ENCODE peak calls at places on chromosome 4, in ten cellular contexts. One of them, this sample, is unnamed.
A peak's percentile ranks its signal among the peaks of the same experiment; 100 is the strongest.

GRCh38 chr4:141028024-141028529 is 105.2 kb downstream of the RNF150 start:
- DNase-seq in psoas muscle: no peak
- DNase-seq in thoracic aorta: no peak
- DNase-seq in esophagus squamous epithelium: no peak
- DNase-seq in fibroblast of pulmonary artery: peak; percentile 20
- DNase-seq in tibial artery: no peak
- DNase-seq in cardiac muscle cell: no peak
- DNase-seq in testis: no peak
- DNase-seq in brain microvascular endothelial cell: no peak
- DNase-seq in OCI-LY7: no peak
- DNase-seq in this sample: peak; percentile 94

GRCh38 chr4:43275779-43276178 is 383.3 kb downstream of the GRXCR1 start:
- DNase-seq in fibroblast of pulmonary artery: no peak
- DNase-seq in tibial artery: no peak
- DNase-seq in cardiac muscle cell: no peak
- DNase-seq in psoas muscle: no peak
- DNase-seq in brain microvascular endothelial cell: no peak
- DNase-seq in testis: no peak
- DNase-seq in esophagus squamous epithelium: no peak
- DNase-seq in OCI-LY7: no peak
- DNase-seq in thoracic aorta: no peak
- DNase-seq in this sample: no peak

GRCh38 chr4:120156115-120156718 is 89.6 kb upstream of the MAD2L1 start:
- DNase-seq in thoracic aorta: no peak
- DNase-seq in OCI-LY7: peak; percentile 81
- DNase-seq in cardiac muscle cell: peak; percentile 71
- DNase-seq in esophagus squamous epithelium: no peak
- DNase-seq in brain microvascular endothelial cell: peak; percentile 38
- DNase-seq in psoas muscle: no peak
- DNase-seq in tibial artery: no peak
- DNase-seq in testis: peak; percentile 23
- DNase-seq in fibroblast of pulmonary artery: peak; percentile 90
- DNase-seq in this sample: peak; percentile 21

GRCh38 chr4:7094931-7095330 is 27.1 kb upstream of the GRPEL1 start:
- DNase-seq in fibroblast of pulmonary artery: no peak
- DNase-seq in OCI-LY7: no peak
- DNase-seq in cardiac muscle cell: no peak
- DNase-seq in testis: peak; percentile 50
- DNase-seq in psoas muscle: no peak
- DNase-seq in tibial artery: peak; percentile 63
- DNase-seq in thoracic aorta: no peak
- DNase-seq in esophagus squamous epithelium: no peak
- DNase-seq in brain microvascular endothelial cell: no peak
- DNase-seq in this sample: no peak

GRCh38 chr4:93912146-93912545 is 83.6 kb downstream of the ATOH1 start:
- DNase-seq in thoracic aorta: no peak
- DNase-seq in esophagus squamous epithelium: no peak
- DNase-seq in psoas muscle: no peak
- DNase-seq in brain microvascular endothelial cell: no peak
- DNase-seq in fibroblast of pulmonary artery: no peak
- DNase-seq in tibial artery: no peak
- DNase-seq in OCI-LY7: no peak
- DNase-seq in cardiac muscle cell: no peak
- DNase-seq in testis: no peak
- DNase-seq in this sample: no peak

GRCh38 chr4:181569553-181569952 is 673.6 kb upstream of the TENM3 start:
- DNase-seq in cardiac muscle cell: peak; percentile 49
- DNase-seq in thoracic aorta: no peak
- DNase-seq in psoas muscle: no peak
- DNase-seq in fibroblast of pulmonary artery: peak; percentile 65
- DNase-seq in OCI-LY7: peak; percentile 26
- DNase-seq in testis: no peak
- DNase-seq in tibial artery: no peak
- DNase-seq in esophagus squamous epithelium: no peak
- DNase-seq in brain microvascular endothelial cell: peak; percentile 36
- DNase-seq in this sample: peak; percentile 32

GRCh38 chr4:100147198-100147597 is 43.1 kb downstream of the DDIT4L start:
- DNase-seq in tibial artery: no peak
- DNase-seq in thoracic aorta: no peak
- DNase-seq in psoas muscle: no peak
- DNase-seq in OCI-LY7: no peak
- DNase-seq in fibroblast of pulmonary artery: no peak
- DNase-seq in esophagus squamous epithelium: no peak
- DNase-seq in brain microvascular endothelial cell: no peak
- DNase-seq in testis: no peak
- DNase-seq in cardiac muscle cell: no peak
- DNase-seq in this sample: no peak

GRCh38 chr4:169716677-169717076 is 41.1 kb downstream of the HPF1 start:
- DNase-seq in esophagus squamous epithelium: no peak
- DNase-seq in OCI-LY7: no peak
- DNase-seq in tibial artery: no peak
- DNase-seq in thoracic aorta: no peak
- DNase-seq in brain microvascular endothelial cell: peak; percentile 3
- DNase-seq in testis: no peak
- DNase-seq in psoas muscle: no peak
- DNase-seq in cardiac muscle cell: no peak
- DNase-seq in fibroblast of pulmonary artery: peak; percentile 24
- DNase-seq in this sample: no peak

GRCh38 chr4:87427518-87427868 is 5.1 kb downstream of the NUDT9 start:
- DNase-seq in brain microvascular endothelial cell: no peak
- DNase-seq in OCI-LY7: no peak
- DNase-seq in esophagus squamous epithelium: no peak
- DNase-seq in testis: no peak
- DNase-seq in psoas muscle: no peak
- DNase-seq in fibroblast of pulmonary artery: no peak
- DNase-seq in thoracic aorta: no peak
- DNase-seq in tibial artery: no peak
- DNase-seq in cardiac muscle cell: no peak
- DNase-seq in this sample: no peak

GRCh38 chr4:16032871-16033505 is 50.8 kb downstream of the PROM1 start:
- DNase-seq in fibroblast of pulmonary artery: no peak
- DNase-seq in brain microvascular endothelial cell: no peak
- DNase-seq in cardiac muscle cell: no peak
- DNase-seq in testis: no peak
- DNase-seq in tibial artery: no peak
- DNase-seq in psoas muscle: no peak
- DNase-seq in thoracic aorta: no peak
- DNase-seq in OCI-LY7: no peak
- DNase-seq in esophagus squamous epithelium: no peak
- DNase-seq in this sample: no peak

GRCh38 chr4:186871856-186872255 is 148.2 kb upstream of the FAT1 start:
- DNase-seq in testis: no peak
- DNase-seq in esophagus squamous epithelium: no peak
- DNase-seq in brain microvascular endothelial cell: no peak
- DNase-seq in psoas muscle: no peak
- DNase-seq in cardiac muscle cell: no peak
- DNase-seq in tibial artery: no peak
- DNase-seq in thoracic aorta: no peak
- DNase-seq in fibroblast of pulmonary artery: no peak
- DNase-seq in OCI-LY7: no peak
- DNase-seq in this sample: no peak

GRCh38 chr4:47528651-47529050 is 43.6 kb downstream of the ATP10D start:
- DNase-seq in fibroblast of pulmonary artery: peak; percentile 62
- DNase-seq in psoas muscle: no peak
- DNase-seq in tibial artery: no peak
- DNase-seq in OCI-LY7: no peak
- DNase-seq in cardiac muscle cell: no peak
- DNase-seq in testis: no peak
- DNase-seq in thoracic aorta: no peak
- DNase-seq in brain microvascular endothelial cell: no peak
- DNase-seq in esophagus squamous epithelium: no peak
- DNase-seq in this sample: peak; percentile 73

GRCh38 chr4:145732416-145732815 is 52.5 kb downstream of the C4orf51 start:
- DNase-seq in tibial artery: no peak
- DNase-seq in cardiac muscle cell: no peak
- DNase-seq in thoracic aorta: no peak
- DNase-seq in OCI-LY7: no peak
- DNase-seq in fibroblast of pulmonary artery: no peak
- DNase-seq in psoas muscle: no peak
- DNase-seq in esophagus squamous epithelium: no peak
- DNase-seq in testis: no peak
- DNase-seq in brain microvascular endothelial cell: no peak
- DNase-seq in this sample: no peak

GRCh38 chr4:677431-678293 is 3.3 kb downstream of the MYL5 start:
- DNase-seq in fibroblast of pulmonary artery: no peak
- DNase-seq in testis: no peak
- DNase-seq in cardiac muscle cell: no peak
- DNase-seq in brain microvascular endothelial cell: no peak
- DNase-seq in psoas muscle: no peak
- DNase-seq in tibial artery: no peak
- DNase-seq in esophagus squamous epithelium: no peak
- DNase-seq in OCI-LY7: peak; percentile 71
- DNase-seq in thoracic aorta: no peak
- DNase-seq in this sample: no peak

GRCh38 chr4:38523524-38524448 is 140.2 kb upstream of the KLF3 start:
- DNase-seq in psoas muscle: no peak
- DNase-seq in tibial artery: no peak
- DNase-seq in thoracic aorta: no peak
- DNase-seq in testis: no peak
- DNase-seq in OCI-LY7: no peak
- DNase-seq in brain microvascular endothelial cell: no peak
- DNase-seq in esophagus squamous epithelium: no peak
- DNase-seq in fibroblast of pulmonary artery: no peak
- DNase-seq in cardiac muscle cell: no peak
- DNase-seq in this sample: no peak

GRCh38 chr4:81343536-81343935 is 128.2 kb downstream of the RASGEF1B start:
- DNase-seq in OCI-LY7: no peak
- DNase-seq in tibial artery: no peak
- DNase-seq in brain microvascular endothelial cell: no peak
- DNase-seq in esophagus squamous epithelium: no peak
- DNase-seq in thoracic aorta: no peak
- DNase-seq in psoas muscle: no peak
- DNase-seq in fibroblast of pulmonary artery: no peak
- DNase-seq in cardiac muscle cell: no peak
- DNase-seq in testis: no peak
- DNase-seq in this sample: no peak

GRCh38 chr4:85607624-85608023 is 132.7 kb downstream of the ARHGAP24 start:
- DNase-seq in brain microvascular endothelial cell: no peak
- DNase-seq in psoas muscle: no peak
- DNase-seq in thoracic aorta: no peak
- DNase-seq in fibroblast of pulmonary artery: no peak
- DNase-seq in esophagus squamous epithelium: no peak
- DNase-seq in tibial artery: no peak
- DNase-seq in testis: no peak
- DNase-seq in OCI-LY7: peak; percentile 44
- DNase-seq in cardiac muscle cell: no peak
- DNase-seq in this sample: no peak

GRCh38 chr4:17280266-17280665 is 231.6 kb downstream of the QDPR start:
- DNase-seq in fibroblast of pulmonary artery: no peak
- DNase-seq in OCI-LY7: no peak
- DNase-seq in testis: no peak
- DNase-seq in brain microvascular endothelial cell: no peak
- DNase-seq in tibial artery: no peak
- DNase-seq in psoas muscle: no peak
- DNase-seq in esophagus squamous epithelium: no peak
- DNase-seq in thoracic aorta: no peak
- DNase-seq in cardiac muscle cell: no peak
- DNase-seq in this sample: no peak
- TF ChIP-seq CTCF in fibroblast of pulmonary artery: no peak
- TF ChIP-seq CTCF in OCI-LY7: peak; percentile 54
- TF ChIP-seq CTCF in testis: no peak
- TF ChIP-seq CTCF in brain microvascular endothelial cell: no peak
- TF ChIP-seq CTCF in tibial artery: no peak
- TF ChIP-seq CTCF in psoas muscle: no peak
- TF ChIP-seq CTCF in esophagus squamous epithelium: no peak
- TF ChIP-seq CTCF in thoracic aorta: no peak
- TF ChIP-seq CTCF in cardiac muscle cell: no peak
- TF ChIP-seq CTCF in this sample: no peak

GRCh38 chr4:173763374-173763773 is 233.3 kb upstream of the HAND2 start:
- DNase-seq in fibroblast of pulmonary artery: no peak
- DNase-seq in testis: no peak
- DNase-seq in psoas muscle: no peak
- DNase-seq in thoracic aorta: no peak
- DNase-seq in esophagus squamous epithelium: no peak
- DNase-seq in cardiac muscle cell: no peak
- DNase-seq in tibial artery: no peak
- DNase-seq in OCI-LY7: no peak
- DNase-seq in brain microvascular endothelial cell: no peak
- DNase-seq in this sample: no peak

GRCh38 chr4:173766231-173766630 is 236.2 kb upstream of the HAND2 start:
- DNase-seq in esophagus squamous epithelium: no peak
- DNase-seq in fibroblast of pulmonary artery: no peak
- DNase-seq in cardiac muscle cell: no peak
- DNase-seq in tibial artery: no peak
- DNase-seq in thoracic aorta: no peak
- DNase-seq in OCI-LY7: no peak
- DNase-seq in psoas muscle: no peak
- DNase-seq in testis: no peak
- DNase-seq in brain microvascular endothelial cell: no peak
- DNase-seq in this sample: no peak

GRCh38 chr4:173769568-173769967 is 239.5 kb upstream of the HAND2 start:
- DNase-seq in OCI-LY7: no peak
- DNase-seq in brain microvascular endothelial cell: no peak
- DNase-seq in esophagus squamous epithelium: no peak
- DNase-seq in testis: no peak
- DNase-seq in psoas muscle: no peak
- DNase-seq in cardiac muscle cell: no peak
- DNase-seq in tibial artery: no peak
- DNase-seq in fibroblast of pulmonary artery: no peak
- DNase-seq in thoracic aorta: no peak
- DNase-seq in this sample: no peak

GRCh38 chr4:173765731-173766130 is 235.7 kb upstream of the HAND2 start:
- DNase-seq in cardiac muscle cell: no peak
- DNase-seq in thoracic aorta: no peak
- DNase-seq in fibroblast of pulmonary artery: no peak
- DNase-seq in tibial artery: no peak
- DNase-seq in testis: no peak
- DNase-seq in brain microvascular endothelial cell: no peak
- DNase-seq in esophagus squamous epithelium: no peak
- DNase-seq in OCI-LY7: no peak
- DNase-seq in psoas muscle: no peak
- DNase-seq in this sample: no peak

GRCh38 chr4:173767650-173768049 is 237.6 kb upstream of the HAND2 start:
- DNase-seq in OCI-LY7: no peak
- DNase-seq in brain microvascular endothelial cell: no peak
- DNase-seq in tibial artery: no peak
- DNase-seq in psoas muscle: no peak
- DNase-seq in cardiac muscle cell: no peak
- DNase-seq in testis: no peak
- DNase-seq in thoracic aorta: no peak
- DNase-seq in fibroblast of pulmonary artery: no peak
- DNase-seq in esophagus squamous epithelium: no peak
- DNase-seq in this sample: no peak
- H3K4me3 ChIP-seq in OCI-LY7: no peak overlapping the region
- H3K4me3 ChIP-seq in brain microvascular endothelial cell: no peak overlapping the region
- H3K4me3 ChIP-seq in tibial artery: no peak overlapping the region
- H3K4me3 ChIP-seq in psoas muscle: no peak overlapping the region
- H3K4me3 ChIP-seq in cardiac muscle cell: no peak overlapping the region
- H3K4me3 ChIP-seq in testis: no peak overlapping the region
- H3K4me3 ChIP-seq in thoracic aorta: no peak overlapping the region
- H3K4me3 ChIP-seq in fibroblast of pulmonary artery: no peak overlapping the region
- H3K4me3 ChIP-seq in esophagus squamous epithelium: no peak overlapping the region
- H3K4me3 ChIP-seq in this sample: no peak overlapping the region

GRCh38 chr4:3862640-3863420 is 96.6 kb downstream of the ADRA2C start:
- DNase-seq in cardiac muscle cell: no peak
- DNase-seq in psoas muscle: no peak
- DNase-seq in brain microvascular endothelial cell: no peak
- DNase-seq in tibial artery: no peak
- DNase-seq in OCI-LY7: no peak
- DNase-seq in esophagus squamous epithelium: no peak
- DNase-seq in fibroblast of pulmonary artery: no peak
- DNase-seq in thoracic aorta: no peak
- DNase-seq in testis: no peak
- DNase-seq in this sample: no peak
- TF ChIP-seq CTCF in cardiac muscle cell: no peak
- TF ChIP-seq CTCF in psoas muscle: no peak
- TF ChIP-seq CTCF in brain microvascular endothelial cell: no peak
- TF ChIP-seq CTCF in tibial artery: no peak
- TF ChIP-seq CTCF in OCI-LY7: no peak
- TF ChIP-seq CTCF in esophagus squamous epithelium: no peak
- TF ChIP-seq CTCF in fibroblast of pulmonary artery: no peak
- TF ChIP-seq CTCF in thoracic aorta: no peak
- TF ChIP-seq CTCF in testis: no peak
- TF ChIP-seq CTCF in this sample: no peak

GRCh38 chr4:2291705-2292651 is 30.1 kb upstream of the MXD4 start:
- DNase-seq in thoracic aorta: no peak
- DNase-seq in psoas muscle: peak; percentile 14
- DNase-seq in testis: no peak
- DNase-seq in esophagus squamous epithelium: no peak
- DNase-seq in brain microvascular endothelial cell: no peak
- DNase-seq in fibroblast of pulmonary artery: no peak
- DNase-seq in OCI-LY7: no peak
- DNase-seq in tibial artery: peak; percentile 61
- DNase-seq in cardiac muscle cell: no peak
- DNase-seq in this sample: no peak
- H3K4me3 ChIP-seq in thoracic aorta: no peak overlapping the region
- H3K4me3 ChIP-seq in psoas muscle: no peak overlapping the region
- H3K4me3 ChIP-seq in testis: no peak overlapping the region
- H3K4me3 ChIP-seq in esophagus squamous epithelium: no peak overlapping the region
- H3K4me3 ChIP-seq in brain microvascular endothelial cell: no peak overlapping the region
- H3K4me3 ChIP-seq in fibroblast of pulmonary artery: no peak overlapping the region
- H3K4me3 ChIP-seq in OCI-LY7: no peak overlapping the region
- H3K4me3 ChIP-seq in tibial artery: no peak overlapping the region
- H3K4me3 ChIP-seq in cardiac muscle cell: no peak overlapping the region
- H3K4me3 ChIP-seq in this sample: no peak overlapping the region

This sample was measured in AG09309.